ENCODE peak calls at places on chromosomes 4 and X, in seven cellular contexts. J is H1, E is lower leg skin, W is sigmoid colon, Y is ovary, D is right lobe of liver, O is stomach. F is an unnamed sample.

GRCh38 chr4:116537828-116538227 is 547.5 kb downstream of the TRAM1L1 start:
- DNase-seq in J (no peak), E (no peak), W (no peak), Y (no peak), D (no peak), O (no peak), F (no peak)

GRCh38 chr4:71195932-71196331 is 142.9 kb upstream of the SLC4A4 start:
- DNase-seq in J (no peak), E (no peak), W (peak; percentile 56), Y (no peak), D (no peak), O (no peak), F (no peak)

GRCh38 chr4:119132306-119132705 is 3.3 kb upstream of the MYOZ2 start:
- DNase-seq in J (no peak), E (no peak), W (no peak), Y (no peak), D (no peak), O (no peak), F (no peak)

GRCh38 chr4:170476351-170476750 is 386.6 kb upstream of the AADAT start:
- DNase-seq in J (no peak), E (no peak), W (no peak), Y (no peak), D (no peak), O (no peak), F (no peak)

GRCh38 chr4:104905546-104905945 is 241.1 kb upstream of the TET2 start:
- DNase-seq in J (no peak), E (no peak), W (no peak), Y (no peak), D (no peak), O (no peak), F (no peak)

GRCh38 chr4:86977621-86978184 is 42.9 kb downstream of the AFF1 start:
- DNase-seq in J (no peak), E (peak; percentile 54), W (no peak), Y (no peak), D (no peak), O (no peak), F (no peak)

GRCh38 chrX:113408843-113409242 is 568.2 kb upstream of the AMOT start:
- DNase-seq in J (no peak), E (no peak), W (no peak), Y (no peak), D (no peak), O (no peak), F (no peak)

GRCh38 chr4:77040265-77040664 is 35.5 kb downstream of the CCNI start:
- DNase-seq in J (no peak), E (no peak), W (no peak), Y (no peak), D (no peak), O (no peak), F (no peak)

GRCh38 chr4:16893141-16893571 is 5.3 kb downstream of the LDB2 start:
- DNase-seq in J (no peak), E (no peak), W (no peak), Y (no peak), D (no peak), O (no peak), F (no peak)

GRCh38 chrX:17005712-17006372 is 59.4 kb downstream of the REPS2 start:
- DNase-seq in J (no peak), E (no peak), W (no peak), Y (no peak), D (no peak), O (no peak), F (no peak)

GRCh38 chr4:105483840-105484239 is 10.0 kb upstream of the PPA2 start:
- DNase-seq in J (no peak), E (no peak), W (no peak), Y (no peak), D (no peak), O (no peak), F (no peak)

GRCh38 chr4:2578106-2578505 is 41.7 kb downstream of the FAM193A start:
- DNase-seq in J (no peak), E (no peak), W (peak; percentile 7), Y (no peak), D (no peak), O (no peak), F (no peak)

GRCh38 chr4:102612824-102613366 is 111.7 kb downstream of the NFKB1 start:
- DNase-seq in J (no peak), E (no peak), W (no peak), Y (no peak), D (no peak), O (no peak), F (no peak)

GRCh38 chrX:133321441-133321840 is 93.8 kb downstream of the GPC4 start:
- DNase-seq in J (no peak), E (no peak), W (no peak), Y (no peak), D (no peak), O (no peak), F (no peak)

GRCh38 chrX:13219990-13220764 is 99.7 kb downstream of the ATXN3L start:
- DNase-seq in J (no peak), E (no peak), W (no peak), Y (no peak), D (no peak), O (no peak), F (no peak)

DNA sequence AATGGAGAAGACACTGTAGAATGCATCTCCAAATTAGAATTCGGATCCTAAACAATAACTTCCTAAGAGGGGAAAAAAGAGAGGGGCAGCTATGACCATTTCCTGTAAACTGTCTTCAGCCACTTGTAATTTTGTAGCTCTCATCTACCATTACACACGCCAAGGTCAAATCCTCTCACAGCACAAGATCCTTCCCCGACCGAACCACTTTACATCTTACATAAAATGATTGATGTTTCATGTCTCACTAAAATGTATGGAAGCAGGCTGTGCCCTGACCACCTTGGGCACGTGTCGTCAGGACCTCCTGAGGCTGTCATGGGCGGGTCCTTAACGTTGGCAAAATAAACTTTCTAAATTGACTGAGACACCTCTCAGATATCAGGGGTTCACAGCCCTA is 24.1 kb upstream of the PBDC1 start:
- DNase-seq in J (peak; percentile 37), E (peak; percentile 20), W (peak; percentile 74), Y (peak; percentile 45), D (no peak), O (no peak), F (no peak)
- H3K4me3 ChIP-seq in J (no peak overlapping the region), E (no peak overlapping the region), W (peak overlapping the region; percentile 22), Y (no peak overlapping the region), D (no peak overlapping the region), O (no peak overlapping the region), F (peak overlapping the region; percentile 30)

DNA sequence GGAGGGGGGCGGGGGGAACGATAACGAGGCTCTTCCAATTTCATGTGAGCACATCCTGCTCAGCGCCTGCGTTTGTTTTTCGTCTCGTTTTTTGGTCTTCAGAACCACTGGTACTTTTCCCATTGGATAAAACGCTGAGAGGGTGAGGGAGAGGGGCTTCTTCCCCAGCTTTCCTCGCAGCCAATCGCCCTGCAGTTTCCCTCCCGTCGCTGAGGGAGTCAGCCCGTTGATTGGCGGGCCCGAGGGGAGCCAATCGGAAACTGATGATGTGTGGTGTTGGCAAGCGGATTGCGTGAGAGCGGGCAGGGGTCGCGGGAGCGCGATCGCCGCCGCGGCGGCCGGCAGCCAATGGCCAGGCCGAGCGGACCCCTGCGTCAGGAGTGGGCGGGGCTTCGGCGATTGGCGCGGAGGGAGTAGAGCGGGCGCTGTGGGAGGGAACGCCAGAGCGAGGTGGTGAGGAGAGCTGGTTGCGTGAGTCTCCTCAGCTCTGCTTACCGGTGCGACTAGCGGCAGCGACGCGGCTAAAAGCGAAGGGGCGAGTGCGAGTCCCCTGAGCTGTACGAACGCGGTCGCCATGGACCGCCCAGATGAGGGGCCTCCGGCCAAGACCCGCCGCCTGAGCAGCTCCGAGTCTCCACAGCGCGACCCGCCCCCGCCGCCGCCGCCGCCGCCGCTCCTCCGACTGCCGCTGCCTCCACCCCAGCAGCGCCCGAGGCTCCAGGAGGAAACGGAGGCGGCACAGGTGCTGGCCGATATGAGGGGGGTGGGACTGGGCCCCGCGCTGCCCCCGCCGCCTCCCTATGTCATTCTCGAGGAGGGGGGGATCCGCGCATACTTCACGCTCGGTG is at the start of gene TSPYL2:
- DNase-seq in J (peak; percentile 89), E (peak; percentile 91), W (peak; percentile 98), Y (peak; percentile 96), D (peak; percentile 94), O (peak; percentile 94), F (no peak)
- TF ChIP-seq POLR2A in J (peak; percentile 98), E (no peak), W (peak; percentile 96), Y (peak; percentile 98), D (peak; percentile 99), O (peak; percentile 93), F (peak; percentile 94)

DNA sequence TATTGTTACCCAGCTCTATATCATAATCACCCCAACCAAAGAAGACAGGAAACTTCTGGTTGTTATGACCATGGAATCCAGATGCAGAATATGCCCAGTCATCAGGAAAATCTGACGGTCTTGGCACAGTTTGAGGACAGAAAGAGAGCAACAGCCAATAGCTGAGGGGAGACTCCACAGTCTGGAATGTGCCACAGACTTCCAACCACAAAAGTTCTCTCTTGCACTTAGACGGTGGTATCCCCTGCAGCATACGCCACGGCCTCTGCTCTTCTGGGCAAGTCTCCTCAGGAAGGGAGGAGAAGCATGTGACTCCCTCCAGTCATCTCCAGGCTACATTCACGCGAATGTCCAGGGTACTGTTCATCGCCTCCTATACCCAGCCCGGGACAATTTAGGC is 18.4 kb downstream of the ZNF827 start:
- DNase-seq in J (no peak), E (peak; percentile 20), W (no peak), Y (no peak), D (no peak), O (no peak), F (no peak)
- H3K4me3 ChIP-seq in J (no peak overlapping the region), E (no peak overlapping the region), W (no peak overlapping the region), Y (no peak overlapping the region), D (no peak overlapping the region), O (no peak overlapping the region), F (no peak overlapping the region)

DNA sequence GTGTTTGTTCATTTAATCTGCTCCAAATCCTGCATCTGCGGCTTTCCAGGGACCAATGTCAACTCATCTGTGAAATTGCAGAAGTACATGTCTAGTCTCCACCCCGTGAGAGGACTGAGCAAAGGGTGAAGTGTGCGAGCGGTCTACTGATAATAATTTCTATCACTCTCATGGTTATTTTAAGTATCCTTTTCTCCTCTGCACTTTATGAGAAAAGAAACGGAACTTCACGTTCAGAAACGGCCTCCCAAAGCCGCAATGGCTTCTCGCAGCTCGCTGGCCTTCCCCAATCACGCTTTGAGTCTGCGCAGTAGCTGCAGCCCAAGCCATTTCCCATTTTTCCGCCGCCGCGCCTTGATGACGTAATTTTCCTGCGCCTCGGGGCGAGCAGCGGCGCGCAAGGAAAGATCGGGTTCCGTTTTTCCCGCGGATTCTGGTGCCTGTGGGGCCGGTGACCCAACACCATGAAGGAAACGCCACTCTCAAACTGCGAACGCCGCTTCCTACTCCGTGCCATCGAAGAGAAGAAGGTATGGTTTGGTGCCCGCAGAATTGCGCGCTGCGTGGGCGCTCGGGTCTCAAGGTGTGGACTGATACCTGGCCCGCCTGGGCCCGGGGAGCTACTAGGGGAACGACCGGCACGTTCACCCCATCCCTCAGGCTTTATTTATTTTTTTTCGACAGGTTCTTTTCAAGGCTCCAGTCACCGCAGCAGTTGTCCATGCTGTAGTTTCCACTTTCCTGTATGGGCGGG is at the start of gene EXOSC9:
- DNase-seq in J (peak; percentile 99), E (peak; percentile 88), W (peak; percentile 96), Y (peak; percentile 97), D (peak; percentile 94), O (peak; percentile 93), F (no peak)
- TF ChIP-seq POLR2A in J (peak; percentile 96), E (no peak), W (peak; percentile 80), Y (peak; percentile 85), D (peak; percentile 74), O (peak; percentile 38), F (peak; percentile 51)

F was measured in vagina.